ENCODE peak calls at places on chromosomes 1 and 21, in four cellular contexts. B is OCI-LY7, C is GM23248, Q is SK-N-SH. G is an unnamed sample. For H3K4me1, the result is how much of the 10 kb centered on the place peaks cover.

GRCh38 chr1:113531321-113531720 is 141.0 kb downstream of the MAGI3 start:
- DNase-seq in Q (no peak), B (no peak), C (peak), G (no peak)

GRCh38 chr1:67170751-67171573 is 4.7 kb downstream of the IL23R start:
- DNase-seq in B (no peak), C (no peak), Q (no peak), G (no peak)

GRCh38 chr21:44427241-44428120 is 27.8 kb upstream of the LRRC3 start:
- DNase-seq in Q (no peak), B (no peak), C (no peak), G (no peak)

GRCh38 chr1:152623203-152623844 is 421 bp upstream of the LCE3A start:
- DNase-seq in B (peak), Q (peak), C (peak), G (no peak)

GRCh38 chr1:235911876-235912275 is 45.2 kb upstream of the LYST start:
- DNase-seq in B (no peak), Q (no peak), C (no peak), G (no peak)

GRCh38 chr1:59765036-59765730 is 49.6 kb upstream of the HOOK1 start:
- DNase-seq in Q (no peak), C (no peak), B (no peak), G (no peak)

GRCh38 chr1:7501723-7502334 is 269.3 kb upstream of the VAMP3 start:
- DNase-seq in Q (no peak), B (no peak), C (no peak), G (no peak)

GRCh38 chr1:167207940-167208623 is 12.6 kb upstream of the POU2F1 start:
- DNase-seq in Q (no peak), C (no peak), B (peak), G (no peak)

GRCh38 chr1:114671939-114672275 is 2.1 kb upstream of the DENND2C start:
- DNase-seq in B (no peak), C (no peak), Q (no peak), G (no peak)

GRCh38 chr1:228446849-228447248 is 30.2 kb upstream of the TRIM17 start:
- DNase-seq in C (no peak), Q (no peak), B (no peak), G (no peak)

GRCh38 chr21:42784276-42784675 is 95.1 kb downstream of the WDR4 start:
- DNase-seq in B (no peak), C (no peak), Q (peak), G (no peak)

GRCh38 chr1:29122662-29122986 is 1.1 kb downstream of the TMEM200B start:
- DNase-seq in B (no peak), C (peak), Q (peak), G (peak)

GRCh38 chr1:73943270-73943669 is 254.7 kb downstream of the LRRIQ3 start:
- DNase-seq in B (no peak), Q (no peak), C (no peak), G (peak)

GRCh38 chr1:30875916-30876315 is 32.6 kb downstream of the SDC3 start:
- DNase-seq in B (no peak), C (no peak), Q (no peak), G (no peak)

GRCh38 chr1:88462481-88463261 is 221.4 kb upstream of the PKN2 start:
- DNase-seq in B (no peak), Q (peak), C (peak), G (peak)

GRCh38 chr1:19682257-19682656 is 17.6 kb downstream of the HTR6 start:
- DNase-seq in Q (peak), C (peak), B (no peak), G (no peak)

GRCh38 chr1:229694053-229694693 is 68.1 kb downstream of the URB2 start:
- DNase-seq in C (peak), Q (peak), B (peak), G (peak)

GRCh38 chr1:47643506-47644215 is 205.8 kb downstream of the FOXD2 start:
- DNase-seq in C (peak), B (no peak), Q (no peak), G (peak)

GRCh38 chr1:205729945-205730610 is 19.9 kb downstream of the NUCKS1 start:
- DNase-seq in C (no peak), B (no peak), Q (no peak), G (no peak)

GRCh38 chr1:94416901-94417701 is 1.1 kb upstream of the ABCD3 start:
- DNase-seq in Q (no peak), C (peak), B (peak), G (peak)

GRCh38 chr1:232648316-232648715 is 18.4 kb upstream of the SIPA1L2 start:
- DNase-seq in B (no peak), Q (no peak), C (no peak), G (peak)

GRCh38 chr21:16073571-16073970 is 343.8 kb downstream of the USP25 start:
- DNase-seq in B (no peak), C (no peak), Q (no peak), G (no peak)

GRCh38 chr1:8025061-8025670 is 943 bp downstream of the ERRFI1 start:
- DNase-seq in B (no peak), Q (no peak), C (peak), G (no peak)

GRCh38 chr1:24783713-24784112 is 38.5 kb downstream of the CLIC4 start:
- DNase-seq in Q (no peak), C (no peak), B (no peak), G (no peak)

GRCh38 chr1:219507432-219507831 is 105.5 kb downstream of the ZC3H11B start:
- DNase-seq in B (no peak), C (peak), Q (no peak), G (peak)

GRCh38 chr1:183593356-183593755 is 3.1 kb upstream of the NCF2 start:
- DNase-seq in B (peak), C (no peak), Q (no peak), G (no peak)

GRCh38 chr1:9593492-9594465 is 5.1 kb downstream of the TMEM201 start:
- DNase-seq in C (peak), B (peak), Q (peak), G (peak)

GRCh38 chr1:109161836-109162606 is 48.1 kb downstream of the ELAPOR1 start:
- DNase-seq in C (peak), Q (no peak), B (no peak), G (peak)

GRCh38 chr1:181768930-181769280 is 285.6 kb downstream of the CACNA1E start:
- DNase-seq in C (no peak), Q (no peak), B (no peak), G (no peak)

GRCh38 chr1:40980453-40981121 is 1.1 kb downstream of the CTPS1 start:
- DNase-seq in Q (peak), B (peak), C (peak), G (peak)

GRCh38 chr1:167617100-167617949 is 12.7 kb upstream of the RCSD1 start:
- DNase-seq in Q (no peak), B (peak), C (peak), G (no peak)

DNA sequence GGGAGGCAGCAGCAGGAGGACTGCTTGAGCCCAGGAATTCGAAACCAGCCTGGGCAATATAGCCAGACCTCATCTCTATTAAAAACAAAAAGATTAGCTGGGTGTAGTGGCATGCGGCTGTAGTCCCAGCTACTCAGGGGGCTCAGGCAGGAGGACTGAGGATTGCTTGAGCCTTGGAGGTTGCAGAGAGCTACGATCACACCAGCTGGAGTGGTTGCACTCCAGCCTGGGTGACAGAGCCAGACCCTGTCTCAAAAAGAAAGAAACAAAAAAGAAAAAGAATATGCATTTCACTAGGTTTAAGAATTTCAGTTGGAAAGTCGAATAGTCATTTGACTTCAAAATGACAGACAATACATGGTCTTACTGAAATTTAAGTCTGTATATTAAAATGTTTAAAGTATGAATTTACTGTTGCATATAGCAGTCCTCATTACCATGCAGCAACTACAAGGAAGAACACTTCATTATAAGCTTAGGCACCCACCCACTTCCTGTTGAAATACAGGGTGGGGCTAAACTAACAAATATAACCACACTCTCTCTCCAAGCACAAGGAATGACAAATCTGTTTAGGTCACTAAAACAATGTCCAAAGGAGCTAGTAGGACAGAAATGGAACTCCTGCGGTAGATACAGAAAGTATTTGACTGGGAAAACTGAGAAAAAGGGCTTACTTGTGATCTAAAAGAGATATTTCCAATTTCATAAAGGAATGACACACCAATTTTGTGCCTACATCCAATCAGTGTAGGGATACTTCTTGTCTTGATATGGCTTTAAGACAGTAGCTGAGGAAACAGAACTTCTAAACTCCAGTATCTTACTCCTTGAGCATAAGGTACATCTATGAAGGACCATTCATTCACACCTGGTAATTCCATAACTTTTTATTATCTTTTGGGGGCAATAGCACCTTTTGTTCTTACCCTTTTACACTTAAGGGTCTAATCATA is 44.1 kb downstream of the GPR3 start:
- DNase-seq in B (peak), Q (no peak), C (peak), G (peak)
- H3K4me1 ChIP-seq in B (half or more), Q (under half), C (under half), G (under half)

DNA sequence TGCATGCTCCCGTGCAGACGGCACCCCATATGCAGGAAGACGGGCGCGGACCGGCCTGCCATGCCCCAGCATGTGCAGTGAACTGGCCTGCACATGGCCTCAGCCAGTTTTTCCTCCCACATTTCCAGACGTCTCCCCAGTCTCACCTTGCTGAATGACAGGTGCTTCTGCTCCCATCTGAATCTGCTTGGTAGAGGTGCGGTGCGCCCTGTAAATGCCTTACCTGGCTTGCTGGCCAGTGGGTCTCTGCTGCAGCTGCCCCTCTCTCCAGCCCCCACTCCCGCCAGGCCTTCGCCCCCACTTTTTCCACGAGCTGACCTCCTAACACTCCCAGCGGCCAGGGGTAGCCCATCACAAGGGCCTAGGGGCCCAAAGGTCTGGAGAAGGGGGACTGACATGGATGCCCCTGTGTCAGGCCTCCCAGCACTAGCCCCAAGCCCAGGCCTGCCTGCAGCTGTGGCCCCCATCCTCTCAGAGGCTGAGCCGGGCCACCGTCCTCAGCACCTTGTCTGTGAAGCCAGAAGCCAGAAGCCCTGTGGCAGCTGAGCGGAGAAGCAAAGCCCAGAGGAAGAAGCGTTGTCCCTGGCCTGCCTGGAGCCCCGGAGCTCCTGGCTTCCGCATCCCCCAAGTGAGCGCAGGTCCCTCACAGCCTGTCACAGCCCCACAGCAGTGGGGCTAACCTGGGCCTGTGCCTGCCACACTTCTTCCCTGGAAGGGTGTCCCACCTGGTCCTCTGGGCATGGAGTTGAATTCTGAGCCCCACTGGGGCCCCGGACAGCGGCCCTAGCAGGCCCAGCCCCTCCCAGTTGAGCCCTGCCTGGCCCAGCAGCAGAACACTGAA is 3.7 kb upstream of the SLC19A1 start:
- DNase-seq in Q (peak), B (no peak), C (no peak), G (no peak)
- TF ChIP-seq EZH2phosphoT487 in Q (no peak), B (no peak), C (no peak), G (no peak)

GRCh38 chr1:248824701-248825100 is 1.0 kb downstream of the SH3BP5L start:
- DNase-seq in C (no peak), B (no peak), Q (no peak), G (no peak)
- H3K4me1 ChIP-seq in C (half or more), B (under half), Q (under half), G (under half)

DNA sequence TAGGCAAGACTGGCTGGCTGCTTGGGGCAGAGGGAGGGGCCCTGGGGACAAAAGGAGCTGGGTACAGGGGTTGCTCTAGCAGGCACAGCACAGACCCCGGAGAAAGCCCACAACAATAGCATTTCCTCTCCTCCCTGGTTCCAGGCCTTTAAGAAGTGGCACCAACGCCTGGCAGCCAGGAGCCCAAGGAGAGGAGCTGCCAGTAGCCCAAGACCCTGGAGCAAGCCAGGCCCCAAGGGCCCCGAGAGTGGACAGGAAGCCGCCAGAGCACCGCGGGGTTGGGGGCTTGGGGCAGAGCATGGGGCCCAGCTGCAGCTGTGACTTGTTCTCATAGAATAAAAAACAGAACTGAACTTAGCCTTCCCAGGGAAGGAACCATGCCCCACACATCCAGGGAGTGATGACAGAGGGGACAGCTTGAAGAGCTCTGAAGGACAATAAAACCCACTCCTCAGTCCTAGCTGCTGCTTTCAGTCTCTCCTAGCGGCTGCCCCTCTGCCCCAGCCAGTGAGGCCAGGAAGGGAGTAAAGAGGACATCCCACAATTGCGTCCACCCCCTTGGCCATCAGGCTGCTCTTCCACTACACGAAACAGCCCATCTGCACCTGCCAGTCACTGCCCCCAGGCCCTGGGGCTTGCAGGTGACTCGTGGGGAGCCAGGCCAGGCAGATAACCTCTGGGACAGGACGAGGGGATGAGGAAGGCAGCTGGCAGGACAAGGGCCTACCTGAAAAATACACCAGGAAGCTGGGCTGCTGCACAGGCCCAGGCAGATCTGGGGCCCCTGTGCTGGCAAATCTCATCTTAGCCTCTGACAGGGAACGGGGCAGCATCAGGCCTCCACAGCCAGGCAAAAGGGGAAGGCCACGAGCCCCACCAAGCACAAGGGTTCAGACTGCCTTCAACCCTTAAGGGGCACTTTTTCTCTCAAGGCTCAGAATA is 16.4 kb downstream of the MTHFR start:
- DNase-seq in C (no peak), Q (no peak), B (no peak), G (no peak)
- TF ChIP-seq EZH2phosphoT487 in C (no peak), Q (no peak), B (no peak), G (no peak)

G was measured in hepatocyte.